ENCODE peak calls at places on chromosomes 2 and 18, in five cellular contexts. Z is hepatocyte, C is astrocyte of the spinal cord, J is ovary, K is fibroblast of pulmonary artery. E is an unnamed sample.

GRCh38 chr2:159609933-159610523 is 6.3 kb downstream of the BAZ2B start:
- DNase-seq in Z (no peak), C (no peak), J (no peak), K (no peak), E (no peak)

GRCh38 chr2:122514451-122514996 is 759.1 kb downstream of the TSN start:
- DNase-seq in Z (no peak), C (no peak), J (no peak), K (peak; percentile 57), E (no peak)

GRCh38 chr2:66428986-66429612 is 5.8 kb upstream of the MEIS1 start:
- DNase-seq in Z (peak; percentile 67), C (peak; percentile 73), J (peak; percentile 35), K (peak; percentile 82), E (no peak)

GRCh38 chr2:102585704-102586404 is 33.5 kb upstream of the SLC9A2 start:
- DNase-seq in Z (peak; percentile 58), C (no peak), J (no peak), K (no peak), E (no peak)

GRCh38 chr2:226798422-226799210 is 1.0 kb downstream of the IRS1 start:
- DNase-seq in Z (peak; percentile 71), C (peak; percentile 79), J (peak; percentile 67), K (peak; percentile 57), E (no peak)

GRCh38 chr2:64586883-64587481 is 62.9 kb downstream of the AFTPH start:
- DNase-seq in Z (peak; percentile 52), C (peak; percentile 57), J (no peak), K (peak; percentile 77), E (no peak)

GRCh38 chr2:147173186-147173575 is 671.6 kb upstream of the ACVR2A start:
- DNase-seq in Z (peak; percentile 21), C (peak; percentile 3), J (no peak), K (peak; percentile 11), E (peak; percentile 85)

GRCh38 chr2:191638079-191638801 is 39.7 kb upstream of the NABP1 start:
- DNase-seq in Z (peak; percentile 33), C (no peak), J (no peak), K (no peak), E (no peak)

GRCh38 chr2:227267406-227268115 is 57.5 kb upstream of the MFF start:
- DNase-seq in Z (no peak), C (no peak), J (no peak), K (no peak), E (no peak)

GRCh38 chr18:69588301-69588700 is 187.6 kb downstream of the DOK6 start:
- DNase-seq in Z (no peak), C (no peak), J (no peak), K (peak; percentile 16), E (no peak)

GRCh38 chr2:64526034-64526433 is 1.9 kb downstream of the AFTPH start:
- DNase-seq in Z (no peak), C (no peak), J (no peak), K (no peak), E (no peak)

GRCh38 chr2:172449916-172450550 is 22.6 kb downstream of the ITGA6 start:
- DNase-seq in Z (no peak), C (peak; percentile 33), J (no peak), K (no peak), E (no peak)

GRCh38 chr2:17805717-17806354 is 10.4 kb upstream of the MSGN1 start:
- DNase-seq in Z (no peak), C (no peak), J (no peak), K (no peak), E (no peak)

GRCh38 chr2:26640331-26640745 is 828 bp downstream of the CIB4 start:
- DNase-seq in Z (peak; percentile 71), C (peak; percentile 50), J (peak; percentile 55), K (peak; percentile 74), E (peak; percentile 26)

GRCh38 chr2:19178175-19178574 is 180.2 kb downstream of the OSR1 start:
- DNase-seq in Z (no peak), C (no peak), J (no peak), K (peak; percentile 52), E (no peak)

GRCh38 chr2:19611491-19612332 is 253.3 kb upstream of the OSR1 start:
- DNase-seq in Z (peak; percentile 47), C (peak; percentile 99), J (no peak), K (peak; percentile 96), E (peak; percentile 96)

DNA sequence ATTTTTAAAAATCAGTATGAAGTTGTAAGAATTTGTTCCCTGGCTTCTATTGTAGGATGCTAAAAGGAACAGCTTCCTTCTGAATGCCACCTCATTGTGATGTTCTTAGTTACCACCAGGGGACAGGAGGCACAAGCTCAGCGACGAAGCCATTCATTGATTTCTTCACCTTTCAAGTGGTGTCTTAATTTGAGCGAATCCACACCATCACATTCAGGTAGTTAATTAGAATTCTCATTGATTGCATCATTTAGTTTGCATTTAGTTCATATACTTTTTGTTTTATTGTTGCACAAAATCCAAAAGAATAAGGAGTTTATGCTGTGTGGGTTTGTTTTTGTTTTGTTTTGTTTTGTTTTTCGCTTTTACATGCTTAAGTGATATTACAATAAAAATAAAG is 23.1 kb downstream of the CYP27C1 start:
- DNase-seq in Z (no peak), C (no peak), J (no peak), K (no peak), E (no peak)
- TF ChIP-seq CTCF in Z (peak; percentile 31), C (peak; percentile 35), J (no peak), K (peak; percentile 26), E (peak; percentile 39)

GRCh38 chr18:12038082-12038660 is 55.5 kb upstream of the ANKRD62 start:
- DNase-seq in Z (peak; percentile 48), C (no peak), J (peak; percentile 24), K (peak; percentile 28), E (no peak)
- H3K4me3 ChIP-seq in Z (no peak overlapping the region), C (no peak overlapping the region), J (peak overlapping the region; percentile 47), K (peak overlapping the region; percentile 57), E (peak overlapping the region; percentile 64)

GRCh38 chr2:155372969-155373368 is 674.5 kb downstream of the KCNJ3 start:
- DNase-seq in Z (peak; percentile 19), C (peak; percentile 37), J (no peak), K (peak; percentile 42), E (peak; percentile 4)
- TF ChIP-seq CTCF in Z (peak; percentile 61), C (peak; percentile 25), J (no peak), K (peak; percentile 21), E (peak; percentile 46)

DNA sequence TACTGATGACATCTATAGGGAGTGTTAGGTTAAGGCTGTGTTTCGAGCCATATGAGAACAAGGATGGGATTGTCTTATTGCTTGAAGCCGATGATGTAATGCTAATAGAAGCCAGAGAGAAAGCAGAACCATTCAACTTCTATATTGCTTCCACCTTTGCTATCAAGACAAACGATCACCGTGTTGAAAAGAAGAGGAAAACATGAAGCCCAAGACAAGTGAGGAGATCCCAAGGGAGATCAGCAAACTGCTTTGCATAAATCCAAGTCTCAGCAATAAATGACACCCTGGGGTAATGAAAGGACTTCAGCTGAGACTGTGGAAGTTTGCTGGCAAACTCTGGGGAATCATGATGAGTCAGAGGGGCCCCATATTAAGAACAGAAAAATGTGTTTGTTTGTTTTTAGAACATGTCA is 206.2 kb downstream of the NCKAP5 start:
- DNase-seq in Z (peak; percentile 11), C (peak; percentile 70), J (no peak), K (peak; percentile 25), E (no peak)
- H3K4me3 ChIP-seq in Z (no peak overlapping the region), C (no peak overlapping the region), J (no peak overlapping the region), K (no peak overlapping the region), E (no peak overlapping the region)

GRCh38 chr2:13050764-13051163 is 334.0 kb downstream of the TRIB2 start:
- DNase-seq in Z (no peak), C (peak; percentile 52), J (no peak), K (peak; percentile 46), E (no peak)

GRCh38 chr2:13052547-13052946 is 335.8 kb downstream of the TRIB2 start:
- DNase-seq in Z (no peak), C (no peak), J (no peak), K (no peak), E (no peak)

DNA sequence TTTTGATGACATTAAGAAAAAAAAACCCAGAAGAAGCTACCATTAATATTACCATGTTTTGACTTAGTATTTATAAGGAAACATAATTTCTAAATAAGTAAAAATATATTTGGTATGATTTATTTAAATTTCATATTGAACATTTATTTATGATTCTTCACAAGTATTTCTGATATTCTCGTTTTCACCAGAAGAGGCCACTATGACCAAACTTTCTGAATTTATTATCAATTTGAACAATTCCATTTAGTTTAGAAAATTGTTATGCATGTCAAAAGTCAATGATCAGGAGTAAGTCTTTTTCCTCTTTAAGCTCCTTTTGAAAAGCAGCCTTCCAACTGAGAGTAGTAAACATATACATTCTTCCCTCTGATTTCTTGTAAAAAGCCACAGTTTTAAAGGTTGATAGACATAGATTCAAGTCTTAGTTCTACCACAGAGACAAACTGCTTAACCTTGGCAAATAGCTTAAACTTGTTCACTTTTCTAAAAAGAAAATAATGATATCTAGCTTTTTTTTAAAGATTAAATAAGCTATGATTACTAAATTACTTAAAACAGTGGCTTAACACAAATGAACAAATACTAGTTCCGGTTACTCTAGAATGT is 329.9 kb downstream of the TRIB2 start:
- DNase-seq in Z (no peak), C (peak; percentile 34), J (no peak), K (peak; percentile 45), E (no peak)
- TF ChIP-seq CTCF in Z (peak; percentile 61), C (peak; percentile 27), J (no peak), K (peak; percentile 35), E (peak; percentile 39)

E was measured in epithelial cell of proximal tubule.